ENCODE peak calls at places on chromosome 17, in eight cellular contexts. One of them, this sample, is unnamed.
A peak's percentile ranks its signal among the peaks of the same experiment; 100 is the strongest.

GRCh38 chr17:63276821-63277220 is 169.3 kb downstream of the CYB561 start:
- DNase-seq in nucleus accumbens: no peak
- DNase-seq in fibroblast of the aortic adventitia: no peak
- DNase-seq in mesendoderm: peak; percentile 33
- DNase-seq in AG04449: no peak
- DNase-seq in T-helper 17 cell: no peak
- DNase-seq in AG08396: no peak
- DNase-seq in activated CD4-positive, alpha-beta T cell treated with anti-CD3 and anti-CD28 coated beads for 1 hour: no peak
- DNase-seq in this sample: no peak

GRCh38 chr17:52128721-52129120 is 29.8 kb downstream of the CA10 start:
- DNase-seq in nucleus accumbens: no peak
- DNase-seq in fibroblast of the aortic adventitia: no peak
- DNase-seq in mesendoderm: no peak
- DNase-seq in AG04449: no peak
- DNase-seq in T-helper 17 cell: no peak
- DNase-seq in AG08396: no peak
- DNase-seq in activated CD4-positive, alpha-beta T cell treated with anti-CD3 and anti-CD28 coated beads for 1 hour: no peak
- DNase-seq in this sample: no peak

GRCh38 chr17:38336838-38337237 is 6.9 kb downstream of the GPR179 start:
- DNase-seq in nucleus accumbens: no peak
- DNase-seq in fibroblast of the aortic adventitia: no peak
- DNase-seq in mesendoderm: no peak
- DNase-seq in AG04449: no peak
- DNase-seq in T-helper 17 cell: no peak
- DNase-seq in AG08396: no peak
- DNase-seq in activated CD4-positive, alpha-beta T cell treated with anti-CD3 and anti-CD28 coated beads for 1 hour: no peak
- DNase-seq in this sample: no peak

GRCh38 chr17:79400989-79401703 is 209.7 kb downstream of the RBFOX3 start:
- DNase-seq in nucleus accumbens: peak; percentile 47
- DNase-seq in fibroblast of the aortic adventitia: peak; percentile 53
- DNase-seq in mesendoderm: peak; percentile 69
- DNase-seq in AG04449: no peak
- DNase-seq in T-helper 17 cell: peak; percentile 59
- DNase-seq in AG08396: peak; percentile 90
- DNase-seq in activated CD4-positive, alpha-beta T cell treated with anti-CD3 and anti-CD28 coated beads for 1 hour: peak; percentile 63
- DNase-seq in this sample: peak; percentile 50

GRCh38 chr17:66724581-66725341 is 110.2 kb upstream of the CACNG5 start:
- DNase-seq in nucleus accumbens: no peak
- DNase-seq in fibroblast of the aortic adventitia: peak; percentile 95
- DNase-seq in mesendoderm: no peak
- DNase-seq in AG04449: peak; percentile 29
- DNase-seq in T-helper 17 cell: no peak
- DNase-seq in AG08396: no peak
- DNase-seq in activated CD4-positive, alpha-beta T cell treated with anti-CD3 and anti-CD28 coated beads for 1 hour: no peak
- DNase-seq in this sample: peak; percentile 68

GRCh38 chr17:76707985-76708807 is 2.6 kb downstream of the MXRA7 start:
- DNase-seq in nucleus accumbens: peak; percentile 77
- DNase-seq in fibroblast of the aortic adventitia: peak; percentile 62
- DNase-seq in mesendoderm: peak; percentile 92
- DNase-seq in AG04449: no peak
- DNase-seq in T-helper 17 cell: no peak
- DNase-seq in AG08396: peak; percentile 50
- DNase-seq in activated CD4-positive, alpha-beta T cell treated with anti-CD3 and anti-CD28 coated beads for 1 hour: no peak
- DNase-seq in this sample: no peak

GRCh38 chr17:35432176-35433074 is at the start of gene SLFN12:
- DNase-seq in nucleus accumbens: peak; percentile 10
- DNase-seq in fibroblast of the aortic adventitia: peak; percentile 98
- DNase-seq in mesendoderm: peak; percentile 97
- DNase-seq in AG04449: peak; percentile 91
- DNase-seq in T-helper 17 cell: no peak
- DNase-seq in AG08396: peak; percentile 73
- DNase-seq in activated CD4-positive, alpha-beta T cell treated with anti-CD3 and anti-CD28 coated beads for 1 hour: peak; percentile 13
- DNase-seq in this sample: peak; percentile 98

GRCh38 chr17:15233971-15234370 is 31.2 kb downstream of the PMP22 start:
- DNase-seq in nucleus accumbens: no peak
- DNase-seq in fibroblast of the aortic adventitia: no peak
- DNase-seq in mesendoderm: no peak
- DNase-seq in AG04449: no peak
- DNase-seq in T-helper 17 cell: no peak
- DNase-seq in AG08396: no peak
- DNase-seq in activated CD4-positive, alpha-beta T cell treated with anti-CD3 and anti-CD28 coated beads for 1 hour: no peak
- DNase-seq in this sample: no peak

GRCh38 chr17:16971458-16972338 is at the start of gene TNFRSF13B:
- DNase-seq in nucleus accumbens: no peak
- DNase-seq in fibroblast of the aortic adventitia: no peak
- DNase-seq in mesendoderm: no peak
- DNase-seq in AG04449: no peak
- DNase-seq in T-helper 17 cell: no peak
- DNase-seq in AG08396: no peak
- DNase-seq in activated CD4-positive, alpha-beta T cell treated with anti-CD3 and anti-CD28 coated beads for 1 hour: no peak
- DNase-seq in this sample: no peak

GRCh38 chr17:78400581-78401240 is 22.3 kb downstream of the PGS1 start:
- DNase-seq in nucleus accumbens: no peak
- DNase-seq in fibroblast of the aortic adventitia: no peak
- DNase-seq in mesendoderm: no peak
- DNase-seq in AG04449: no peak
- DNase-seq in T-helper 17 cell: no peak
- DNase-seq in AG08396: no peak
- DNase-seq in activated CD4-positive, alpha-beta T cell treated with anti-CD3 and anti-CD28 coated beads for 1 hour: no peak
- DNase-seq in this sample: no peak

GRCh38 chr17:2778489-2778888 is 17.7 kb upstream of the RAP1GAP2 start:
- DNase-seq in nucleus accumbens: no peak
- DNase-seq in fibroblast of the aortic adventitia: no peak
- DNase-seq in mesendoderm: no peak
- DNase-seq in AG04449: no peak
- DNase-seq in T-helper 17 cell: no peak
- DNase-seq in AG08396: no peak
- DNase-seq in activated CD4-positive, alpha-beta T cell treated with anti-CD3 and anti-CD28 coated beads for 1 hour: no peak
- DNase-seq in this sample: no peak